ENCODE peak calls at places on chromosomes 6 and 20, in eight cellular contexts. D is pancreas; Q is heart right ventricle; Y is fibroblast of lung; H is GM23338; A is CD4-positive, CD25-positive, alpha-beta regulatory T cell; G is adrenal gland; E is tibial nerve. P is an unnamed sample. For H3K4me1, the result is how much of the 10 kb centered on the place peaks cover.

GRCh38 chr6:142947702-142948480 is 2.9 kb upstream of the HIVEP2 start:
- DNase-seq in Q (no peak), H (no peak), A (no peak), D (no peak), E (no peak), Y (no peak), G (no peak), P (no peak)

GRCh38 chr20:45337367-45338120 is 10.7 kb downstream of the SDC4 start:
- DNase-seq in G (peak), Y (peak), Q (peak), E (no peak), D (peak), A (no peak), H (no peak), P (peak)

GRCh38 chr6:9621276-9621675 is 793.6 kb downstream of the TFAP2A start:
- DNase-seq in G (no peak), Y (peak), H (no peak), Q (no peak), D (no peak), E (no peak), A (no peak), P (no peak)

GRCh38 chr20:63625771-63626423 is 1.0 kb downstream of the GMEB2 start:
- DNase-seq in G (no peak), A (no peak), D (no peak), Y (peak), Q (peak), H (peak), E (no peak), P (peak)

GRCh38 chr6:21731411-21732031 is 138.0 kb downstream of the SOX4 start:
- DNase-seq in E (no peak), Q (no peak), Y (peak), D (peak), H (no peak), A (no peak), G (no peak), P (no peak)

GRCh38 chr6:7389162-7389450 is 436 bp downstream of the CAGE1 start:
- DNase-seq in D (peak), Q (no peak), E (no peak), H (no peak), A (no peak), Y (peak), G (peak), P (no peak)

GRCh38 chr6:101907356-101908217 is 514.1 kb downstream of the GRIK2 start:
- DNase-seq in Y (no peak), E (no peak), Q (no peak), G (no peak), A (no peak), D (no peak), H (no peak), P (no peak)

GRCh38 chr20:63009044-63009961 is 2.5 kb upstream of the BHLHE23 start:
- DNase-seq in A (peak), E (peak), H (peak), Y (peak), D (peak), G (peak), Q (peak), P (peak)

GRCh38 chr6:166969390-166970002 is 13.1 kb upstream of the RNASET2 start:
- DNase-seq in H (no peak), A (no peak), E (no peak), Q (no peak), G (no peak), D (no peak), Y (no peak), P (no peak)

GRCh38 chr20:34559311-34560140 is 1.0 kb downstream of the MAP1LC3A start:
- DNase-seq in H (peak), D (no peak), E (peak), G (peak), Y (no peak), Q (peak), A (no peak), P (peak)

GRCh38 chr6:37171141-37171969 is 1.4 kb downstream of the PIM1 start:
- DNase-seq in A (peak), G (peak), E (peak), Q (peak), H (peak), Y (peak), D (peak), P (peak)

GRCh38 chr6:143335865-143336264 is 114.6 kb downstream of the ADAT2 start:
- DNase-seq in H (no peak), A (no peak), Y (no peak), Q (no peak), G (no peak), E (no peak), D (no peak), P (no peak)

GRCh38 chr20:44185574-44185973 is 1.4 kb downstream of the JPH2 start:
- DNase-seq in G (no peak), Q (no peak), A (no peak), H (no peak), E (no peak), D (no peak), Y (no peak), P (no peak)

GRCh38 chr6:154412106-154412820 is 55.7 kb upstream of the IPCEF1 start:
- DNase-seq in D (no peak), Q (no peak), H (no peak), Y (peak), E (no peak), G (no peak), A (no peak), P (no peak)

GRCh38 chr6:14567031-14567430 is 449.5 kb downstream of the CD83 start:
- DNase-seq in Q (no peak), E (no peak), H (no peak), G (no peak), Y (no peak), A (no peak), D (no peak), P (no peak)

GRCh38 chr6:159929819-159930218 is 39.0 kb downstream of the MAS1 start:
- DNase-seq in E (no peak), H (no peak), A (peak), D (peak), Y (no peak), G (peak), Q (no peak), P (no peak)

GRCh38 chr20:37907677-37908397 is 4.9 kb downstream of the VSTM2L start:
- DNase-seq in H (peak), A (no peak), D (no peak), E (no peak), Y (peak), G (peak), Q (no peak), P (no peak)

DNA sequence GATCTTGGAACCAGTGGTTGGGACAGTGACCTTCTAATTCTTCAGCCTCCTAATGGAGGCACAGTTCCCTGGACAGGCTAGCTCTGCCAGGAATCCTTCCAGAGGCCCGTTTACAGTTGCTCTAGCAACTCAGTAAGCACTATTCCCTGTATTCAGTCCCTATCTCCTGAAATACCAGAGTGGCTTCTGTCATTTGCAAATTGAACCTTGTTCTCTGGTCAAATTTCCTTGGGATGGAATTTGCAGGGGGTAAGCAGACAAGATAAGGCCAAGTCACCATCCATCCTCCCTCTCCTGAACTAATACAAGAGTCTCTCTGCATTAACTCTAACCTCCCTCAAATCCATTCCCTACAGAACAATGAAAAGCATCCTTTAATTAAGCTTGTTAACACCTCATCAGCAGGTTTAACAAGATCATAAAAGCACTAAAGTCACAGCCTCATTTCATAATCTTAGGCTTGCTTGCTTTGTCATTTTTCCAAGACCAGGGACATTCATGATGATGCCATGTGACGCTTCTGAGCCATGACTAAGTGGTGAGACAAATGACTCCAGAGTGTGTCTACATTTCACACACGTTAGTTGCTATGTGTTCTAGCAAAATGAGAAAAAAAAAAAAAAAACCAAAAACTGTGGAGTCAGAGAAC is 37.1 kb downstream of the SLC22A23 start:
- DNase-seq in A (no peak), H (no peak), Y (peak), G (peak), D (no peak), E (no peak), Q (no peak), P (no peak)
- H3K4me1 ChIP-seq in A (under half), H (half or more), Y (under half), G (under half), D (under half), E (under half), Q (under half), P (under half)

GRCh38 chr20:47576516-47577033 is 74.9 kb downstream of the NCOA3 start:
- DNase-seq in Y (peak), A (no peak), E (peak), G (peak), Q (peak), D (peak), H (peak), P (peak)
- H3K4me1 ChIP-seq in Y (under half), A (under half), E (under half), G (half or more), Q (half or more), D (under half), H (half or more), P (under half)

GRCh38 chr20:17646209-17646717 is 35.8 kb downstream of the RRBP1 start:
- DNase-seq in D (peak), H (no peak), G (peak), A (no peak), Q (no peak), E (no peak), Y (no peak), P (no peak)

GRCh38 chr20:17645010-17645409 is 37.0 kb downstream of the RRBP1 start:
- DNase-seq in E (no peak), D (no peak), Q (no peak), A (no peak), G (no peak), H (no peak), Y (no peak), P (no peak)

GRCh38 chr20:17646901-17647301 is 35.1 kb downstream of the RRBP1 start:
- DNase-seq in G (no peak), Y (no peak), H (no peak), E (no peak), D (peak), A (no peak), Q (no peak), P (no peak)

GRCh38 chr20:17644451-17644850 is 37.6 kb downstream of the RRBP1 start:
- DNase-seq in A (no peak), Q (no peak), Y (peak), H (no peak), G (peak), E (no peak), D (peak), P (no peak)

DNA sequence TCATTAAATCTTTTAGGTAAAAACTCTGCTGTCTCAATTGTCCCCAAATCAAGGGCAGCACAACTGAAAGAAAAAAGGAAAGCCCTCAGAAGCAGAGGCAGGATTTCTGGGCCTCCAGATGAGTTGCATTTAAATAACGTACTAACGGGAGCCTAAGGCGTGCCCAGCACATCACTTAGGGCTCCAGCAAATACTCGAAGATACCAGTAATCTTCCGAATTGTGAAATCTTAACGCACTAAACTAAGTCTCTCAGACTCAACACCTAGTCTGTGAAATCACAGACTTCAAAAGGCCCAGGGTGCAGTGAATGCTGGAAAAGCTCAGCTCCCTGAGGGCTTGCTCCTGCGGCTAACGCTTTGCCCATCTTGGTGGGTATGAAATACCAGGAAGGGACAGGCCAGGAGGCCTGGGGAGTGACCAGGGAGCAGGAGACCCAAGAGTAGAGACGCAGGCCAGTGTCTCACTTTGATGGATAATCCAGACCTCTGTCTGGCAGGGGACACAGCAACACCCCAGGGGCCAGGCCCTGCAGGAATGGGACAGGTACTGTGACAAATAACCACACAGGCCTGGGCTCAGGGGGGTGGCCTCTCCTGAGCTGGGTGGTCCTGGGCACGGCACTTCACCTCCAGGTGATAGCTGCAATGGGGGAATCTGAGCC is 36.4 kb downstream of the RRBP1 start:
- DNase-seq in Y (no peak), Q (no peak), E (no peak), H (no peak), G (no peak), D (no peak), A (no peak), P (peak)
- H3K4me1 ChIP-seq in Y (under half), Q (half or more), E (under half), H (under half), G (half or more), D (half or more), A (under half), P (under half)

GRCh38 chr6:158698876-158699440 is 49.1 kb downstream of the SYTL3 start:
- DNase-seq in H (no peak), Q (no peak), D (no peak), G (peak), Y (peak), E (no peak), A (no peak), P (no peak)
- H3K4me1 ChIP-seq in H (under half), Q (under half), D (under half), G (under half), Y (under half), E (under half), A (under half), P (under half)

GRCh38 chr20:31684153-31685003 is 38.3 kb downstream of the BCL2L1 start:
- DNase-seq in A (peak), H (no peak), E (no peak), Q (no peak), G (no peak), D (no peak), Y (peak), P (no peak)
- H3K4me1 ChIP-seq in A (half or more), H (under half), E (under half), Q (half or more), G (under half), D (under half), Y (under half), P (under half)

GRCh38 chr20:25251019-25251418 is 3.1 kb downstream of the PYGB start:
- DNase-seq in A (no peak), E (no peak), D (no peak), Q (no peak), H (no peak), Y (no peak), G (no peak), P (no peak)

GRCh38 chr20:25252226-25252625 is 4.3 kb downstream of the PYGB start:
- DNase-seq in E (no peak), D (no peak), H (no peak), A (no peak), Y (no peak), G (no peak), Q (no peak), P (no peak)

GRCh38 chr20:25250508-25250907 is 2.6 kb downstream of the PYGB start:
- DNase-seq in A (no peak), Q (no peak), G (no peak), Y (peak), H (no peak), D (no peak), E (no peak), P (no peak)

GRCh38 chr20:25252686-25253421 is 5.0 kb downstream of the PYGB start:
- DNase-seq in D (no peak), H (no peak), Q (no peak), G (no peak), E (no peak), A (no peak), Y (no peak), P (no peak)

GRCh38 chr20:25251558-25251957 is 3.7 kb downstream of the PYGB start:
- DNase-seq in Y (no peak), E (no peak), A (no peak), G (no peak), D (no peak), Q (no peak), H (no peak), P (no peak)
- H3K4me1 ChIP-seq in Y (under half), E (under half), A (under half), G (under half), D (under half), Q (half or more), H (under half), P (under half)

GRCh38 chr20:49633643-49634042 is 65.7 kb upstream of the PTGIS start:
- DNase-seq in Q (no peak), E (no peak), H (no peak), A (no peak), D (no peak), G (no peak), Y (no peak), P (no peak)
- H3K4me1 ChIP-seq in Q (under half), E (under half), H (under half), A (under half), D (under half), G (half or more), Y (under half), P (under half)

P was measured in uterus.